ENCODE peak calls at places on chromosomes 11 and 22, in four cellular contexts. J is GM12878, C is IMR-90, M is K562. F is an unnamed sample.

GRCh38 chr22:20296598-20296997 is 23.3 kb downstream of the DGCR6L start:
- DNase-seq in J (no peak), M (no peak), C (peak; percentile 21), F (no peak)

GRCh38 chr11:102144357-102145342 is 34.4 kb downstream of the YAP1 start:
- DNase-seq in J (no peak), M (no peak), C (peak; percentile 70), F (no peak)

GRCh38 chr11:34331329-34331728 is 26.5 kb downstream of the ABTB2 start:
- DNase-seq in C (peak; percentile 60), J (no peak), M (no peak), F (peak; percentile 67)

GRCh38 chr11:25628030-25628429 is 703.9 kb upstream of the ANO3 start:
- DNase-seq in C (no peak), J (no peak), M (no peak), F (no peak)

GRCh38 chr11:48123249-48123875 is 93.2 kb upstream of the OR4B1 start:
- DNase-seq in M (no peak), J (no peak), C (no peak), F (no peak)

GRCh38 chr11:93653080-93653479 is 8.4 kb upstream of the CEP295 start:
- DNase-seq in M (no peak), C (no peak), J (no peak), F (no peak)

GRCh38 chr22:21074092-21074715 is 28.5 kb downstream of the LRRC74B start:
- DNase-seq in J (no peak), M (no peak), C (peak; percentile 83), F (peak; percentile 25)

GRCh38 chr22:40236131-40236665 is 58.5 kb downstream of the TNRC6B start:
- DNase-seq in C (no peak), M (no peak), J (no peak), F (no peak)

GRCh38 chr11:87878373-87878779 is 296.9 kb downstream of the RAB38 start:
- DNase-seq in J (no peak), C (peak; percentile 57), M (no peak), F (peak; percentile 42)

GRCh38 chr11:70176940-70177689 is 26.0 kb upstream of the FADD start:
- DNase-seq in J (no peak), C (no peak), M (peak; percentile 90), F (peak; percentile 53)

GRCh38 chr11:120773501-120774031 is 250.3 kb upstream of the TBCEL start:
- DNase-seq in J (peak; percentile 89), M (peak; percentile 33), C (no peak), F (no peak)

GRCh38 chr11:122068096-122068495 is 47.9 kb downstream of the BLID start:
- DNase-seq in C (no peak), M (no peak), J (no peak), F (no peak)

GRCh38 chr11:121091492-121092179 is 9.4 kb upstream of the TECTA start:
- DNase-seq in M (no peak), C (no peak), J (no peak), F (no peak)

GRCh38 chr22:47020157-47020556 is 257.7 kb downstream of the TBC1D22A start:
- DNase-seq in M (no peak), C (peak; percentile 53), J (no peak), F (no peak)

GRCh38 chr11:47271328-47271727 is 1.4 kb downstream of the MADD start:
- DNase-seq in C (no peak), J (no peak), M (no peak), F (no peak)

GRCh38 chr11:84722583-84723108 is 904.5 kb downstream of the DLG2 start:
- DNase-seq in C (no peak), J (no peak), M (no peak), F (no peak)

GRCh38 chr11:16468735-16469446 is 112.5 kb upstream of the SOX6 start:
- DNase-seq in C (no peak), M (no peak), J (no peak), F (no peak)

GRCh38 chr11:26944866-26945664 is 48.8 kb upstream of the FIBIN start:
- DNase-seq in C (peak; percentile 53), J (no peak), M (no peak), F (no peak)

GRCh38 chr11:35237860-35238715 is 99.1 kb downstream of the CD44 start:
- DNase-seq in J (peak; percentile 35), C (no peak), M (peak; percentile 49), F (no peak)

GRCh38 chr11:35893796-35894475 is 49.9 kb upstream of the LDLRAD3 start:
- DNase-seq in M (no peak), C (peak; percentile 35), J (no peak), F (no peak)

GRCh38 chr11:120212926-120213325 is 2.1 kb downstream of the OAF start:
- DNase-seq in M (no peak), C (no peak), J (no peak), F (no peak)

GRCh38 chr22:27798526-27799333 is 2.8 kb downstream of the MN1 start:
- DNase-seq in J (no peak), M (no peak), C (no peak), F (no peak)

GRCh38 chr22:48405741-48406140 is 1421.9 kb downstream of the BRD1 start:
- DNase-seq in J (no peak), M (no peak), C (no peak), F (peak; percentile 95)

GRCh38 chr11:61918251-61919112 is 1.1 kb upstream of the RAB3IL1 start:
- DNase-seq in J (no peak), M (no peak), C (no peak), F (no peak)

GRCh38 chr22:25134451-25134850 is 65.2 kb upstream of the CRYBB3 start:
- DNase-seq in M (no peak), C (no peak), J (no peak), F (no peak)

GRCh38 chr11:71518506-71519471 is 8.3 kb upstream of the KRTAP5-7 start:
- DNase-seq in M (no peak), C (no peak), J (no peak), F (no peak)

GRCh38 chr11:120912504-120912903 is 111.4 kb upstream of the TBCEL start:
- DNase-seq in C (peak; percentile 57), M (peak; percentile 15), J (no peak), F (peak; percentile 12)

GRCh38 chr11:413120-414081 is 1.4 kb downstream of the SIGIRR start:
- DNase-seq in C (no peak), J (no peak), M (no peak), F (no peak)

GRCh38 chr11:88288560-88288959 is 49.0 kb downstream of the CTSC start:
- DNase-seq in J (no peak), M (no peak), C (peak; percentile 36), F (no peak)

GRCh38 chr22:44452531-44453420 is 45.3 kb downstream of the RTL6 start:
- DNase-seq in J (no peak), C (no peak), M (no peak), F (no peak)

GRCh38 chr22:43244803-43245527 is 58.0 kb upstream of the TTLL12 start:
- DNase-seq in J (no peak), M (peak; percentile 18), C (no peak), F (no peak)
- TF ChIP-seq ELK1 in J (no peak), M (no peak), C (no peak), F (no peak)

GRCh38 chr11:22459053-22459452 is 120.9 kb downstream of the SLC17A6 start:
- DNase-seq in M (no peak), C (peak; percentile 79), J (no peak), F (no peak)
- TF ChIP-seq ELK1 in M (no peak), C (no peak), J (no peak), F (no peak)

DNA sequence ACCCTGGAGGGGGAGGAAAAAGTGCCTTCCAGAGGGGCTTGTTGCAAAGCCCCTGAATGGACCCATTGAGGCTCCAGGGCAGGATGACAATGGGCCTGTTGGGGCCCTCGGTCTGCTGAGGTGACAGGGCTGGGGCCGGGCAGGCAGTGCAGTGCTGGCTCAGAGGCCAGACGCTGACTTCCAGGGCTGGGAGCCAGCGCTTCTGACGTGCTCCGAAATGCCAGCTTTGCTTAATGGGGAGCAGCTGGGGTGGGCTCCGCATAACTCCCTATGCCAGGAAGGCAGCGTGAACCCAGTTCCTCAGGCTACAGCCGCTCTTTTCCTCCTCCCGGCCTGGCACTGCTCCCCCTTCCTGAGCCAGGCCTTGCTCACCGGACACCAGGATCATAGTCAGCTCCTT is 17.7 kb downstream of the NAV2 start:
- DNase-seq in J (no peak), M (no peak), C (no peak), F (no peak)
- TF ChIP-seq ELK1 in J (no peak), M (no peak), C (no peak), F (no peak)

GRCh38 chr22:49638788-49639187 is 188.9 kb downstream of the BRD1 start:
- DNase-seq in C (no peak), J (no peak), M (no peak), F (no peak)
- TF ChIP-seq ELK1 in C (no peak), J (no peak), M (no peak), F (no peak)

GRCh38 chr11:94909371-94909820 is 64.0 kb downstream of the CWC15 start:
- DNase-seq in C (peak; percentile 81), M (no peak), J (no peak), F (no peak)
- TF ChIP-seq ELK1 in C (no peak), M (no peak), J (no peak), F (no peak)

GRCh38 chr11:44014968-44015623 is 32.7 kb upstream of the ACCSL start:
- DNase-seq in C (peak; percentile 65), J (no peak), M (no peak), F (no peak)

GRCh38 chr11:44015624-44016007 is 32.2 kb upstream of the ACCSL start:
- DNase-seq in J (no peak), C (no peak), M (no peak), F (no peak)

GRCh38 chr11:44016546-44017442 is 31.0 kb upstream of the ACCSL start:
- DNase-seq in J (no peak), M (no peak), C (peak; percentile 12), F (no peak)

GRCh38 chr11:44017443-44018126 is 30.2 kb upstream of the ACCSL start:
- DNase-seq in C (no peak), J (no peak), M (no peak), F (no peak)

GRCh38 chr11:44016129-44016528 is 31.7 kb upstream of the ACCSL start:
- DNase-seq in C (peak; percentile 67), M (no peak), J (no peak), F (no peak)
- TF ChIP-seq ELK1 in C (no peak), M (no peak), J (no peak), F (no peak)

DNA sequence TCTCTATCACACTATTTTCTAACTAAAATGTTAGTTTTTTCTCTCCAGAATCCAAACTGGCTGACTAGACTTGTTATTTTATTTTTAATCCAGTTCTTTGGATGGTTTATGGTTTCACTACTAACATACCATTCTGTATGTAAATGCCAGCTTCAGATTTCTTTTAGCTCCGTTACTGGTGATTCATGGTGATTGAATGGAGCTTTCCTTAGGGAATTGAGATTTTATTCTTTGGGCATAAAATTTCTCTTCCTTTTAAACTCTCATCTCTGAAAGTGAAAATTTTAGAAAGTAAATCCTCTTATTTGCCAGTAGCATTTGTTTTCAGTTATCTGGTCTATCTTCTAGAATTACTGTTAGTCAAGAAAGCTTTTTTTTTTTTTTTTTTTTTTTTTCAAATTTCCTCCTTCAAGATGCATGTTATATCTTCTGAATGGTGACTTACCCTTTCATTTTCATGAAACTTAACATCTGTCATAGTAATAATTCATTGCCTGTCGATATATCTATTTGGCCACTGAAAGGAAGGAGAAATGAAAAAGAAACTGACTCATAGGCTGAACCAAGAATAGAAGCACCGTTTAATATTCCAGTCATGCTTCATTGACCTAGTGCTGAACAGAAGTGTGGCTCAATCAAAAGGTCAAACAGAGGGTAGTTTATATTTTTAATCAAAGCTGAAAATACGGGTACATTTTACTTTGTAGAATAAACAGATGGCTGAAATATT is 6.4 kb downstream of the ENDOD1 start:
- DNase-seq in M (no peak), J (peak; percentile 88), C (peak; percentile 53), F (no peak)
- TF ChIP-seq ELK1 in M (no peak), J (no peak), C (no peak), F (no peak)

GRCh38 chr11:9760180-9760550 is 96.3 kb downstream of the SWAP70 start:
- DNase-seq in M (no peak), J (no peak), C (peak; percentile 95), F (no peak)
- TF ChIP-seq ELK1 in M (no peak), J (no peak), C (no peak), F (no peak)

F was measured in A549.